ENCODE peak calls at places on chromosome 11, in five cellular contexts. V is nephron progenitor cell; O is amygdala; W is foreskin keratinocyte; B is CD4-positive, CD25-positive, alpha-beta regulatory T cell. H is an unnamed sample.

GRCh38 chr11:57161351-57161750 is 20.4 kb upstream of the LRRC55 start:
- DNase-seq in V (no peak), O (no peak), W (no peak), B (no peak), H (no peak)

GRCh38 chr11:74255741-74256369 is 55.6 kb downstream of the P4HA3 start:
- DNase-seq in V (peak; percentile 47), O (peak; percentile 16), W (peak; percentile 13), B (peak; percentile 75), H (peak; percentile 80)

GRCh38 chr11:122779047-122779629 is 59.2 kb upstream of the CRTAM start:
- DNase-seq in V (no peak), O (no peak), W (no peak), B (no peak), H (no peak)

GRCh38 chr11:20795005-20795404 is 125.6 kb downstream of the NELL1 start:
- DNase-seq in V (no peak), O (no peak), W (no peak), B (no peak), H (no peak)

GRCh38 chr11:33533668-33534067 is 167.0 kb downstream of the C11orf91 start:
- DNase-seq in V (no peak), O (no peak), W (no peak), B (no peak), H (no peak)

GRCh38 chr11:795638-796564 is 2.2 kb downstream of the SLC25A22 start:
- DNase-seq in V (peak; percentile 47), O (peak; percentile 48), W (no peak), B (peak; percentile 91), H (peak; percentile 92)

GRCh38 chr11:33692013-33692504 is 8.6 kb downstream of the C11orf91 start:
- DNase-seq in V (no peak), O (peak; percentile 71), W (peak; percentile 95), B (no peak), H (no peak)

GRCh38 chr11:72625746-72626636 is 48.2 kb downstream of the PDE2A start:
- DNase-seq in V (no peak), O (no peak), W (no peak), B (no peak), H (no peak)

GRCh38 chr11:104476454-104476853 is 312.5 kb upstream of the PDGFD start:
- DNase-seq in V (no peak), O (no peak), W (no peak), B (no peak), H (no peak)

GRCh38 chr11:59368238-59369022 is 9.7 kb downstream of the OR5AN1 start:
- DNase-seq in V (no peak), O (no peak), W (no peak), B (no peak), H (no peak)

GRCh38 chr11:45209904-45210699 is 63.7 kb downstream of the PRDM11 start:
- DNase-seq in V (peak; percentile 69), O (peak; percentile 62), W (no peak), B (no peak), H (peak; percentile 45)

GRCh38 chr11:108734956-108735559 is 70.2 kb downstream of the DDX10 start:
- DNase-seq in V (no peak), O (no peak), W (no peak), B (peak; percentile 52), H (peak; percentile 12)

GRCh38 chr11:133086518-133086917 is 445.8 kb downstream of the OPCML start:
- DNase-seq in V (no peak), O (no peak), W (no peak), B (no peak), H (no peak)

GRCh38 chr11:46930089-46930488 is 6.5 kb upstream of the CSTPP1 start:
- DNase-seq in V (no peak), O (no peak), W (no peak), B (no peak), H (no peak)

GRCh38 chr11:128453444-128454336 is 133.7 kb downstream of the ETS1 start:
- DNase-seq in V (no peak), O (peak; percentile 17), W (peak; percentile 79), B (peak; percentile 62), H (no peak)

GRCh38 chr11:12914401-12914912 is 94.7 kb upstream of the RASSF10 start:
- DNase-seq in V (peak; percentile 75), O (peak; percentile 92), W (no peak), B (no peak), H (peak; percentile 24)

GRCh38 chr11:71199226-71199815 is 53.1 kb downstream of the SHANK2 start:
- DNase-seq in V (no peak), O (no peak), W (peak; percentile 14), B (no peak), H (no peak)

GRCh38 chr11:8871283-8871775 is 39.7 kb upstream of the AKIP1 start:
- DNase-seq in V (peak; percentile 71), O (peak; percentile 18), W (no peak), B (no peak), H (no peak)

GRCh38 chr11:108370990-108371389 is 96.3 kb downstream of the C11orf65 start:
- DNase-seq in V (no peak), O (no peak), W (no peak), B (no peak), H (no peak)

GRCh38 chr11:112563808-112564207 is 303.1 kb upstream of the PLET1 start:
- DNase-seq in V (no peak), O (no peak), W (no peak), B (no peak), H (no peak)

GRCh38 chr11:60657880-60658279 is 41.5 kb upstream of the MS4A8 start:
- DNase-seq in V (no peak), O (no peak), W (no peak), B (no peak), H (no peak)

H was measured in germinal center.